ENCODE peak calls at places on chromosomes 16 and 17, in ten cellular contexts. P, D, T, C, B, S, Q, V, Z and O are unnamed samples.

GRCh38 chr16:28543072-28543471 is 4.3 kb upstream of the NUPR1 start:
- DNase-seq in P (no peak), D (peak), T (peak), C (no peak), B (peak), S (peak), Q (no peak), V (peak), Z (peak), O (no peak)

GRCh38 chr16:77943770-77944169 is 78.6 kb upstream of the CLEC3A start:
- DNase-seq in P (no peak), D (no peak), T (no peak), C (no peak), B (no peak), S (no peak), Q (no peak), V (no peak), Z (no peak), O (no peak)

GRCh38 chr16:57146735-57147134 is 39.1 kb downstream of the PSME3IP1 start:
- DNase-seq in P (no peak), D (peak), T (no peak), C (no peak), B (no peak), S (no peak), Q (no peak), V (no peak), Z (no peak), O (no peak)

GRCh38 chr16:20879175-20880053 is 20.7 kb downstream of the DCUN1D3 start:
- DNase-seq in P (peak), D (peak), T (no peak), C (peak), B (no peak), S (no peak), Q (no peak), V (no peak), Z (no peak), O (no peak)

GRCh38 chr17:55177159-55177913 is 87.4 kb upstream of the HLF start:
- DNase-seq in P (peak), D (peak), T (no peak), C (no peak), B (no peak), S (no peak), Q (no peak), V (no peak), Z (no peak), O (no peak)

GRCh38 chr16:28317040-28317880 is 24.9 kb downstream of the SBK1 start:
- DNase-seq in P (peak), D (peak), T (peak), C (no peak), B (peak), S (peak), Q (peak), V (peak), Z (no peak), O (no peak)

GRCh38 chr16:4051591-4051990 is 64.7 kb downstream of the ADCY9 start:
- DNase-seq in P (peak), D (peak), T (no peak), C (no peak), B (no peak), S (no peak), Q (no peak), V (no peak), Z (no peak), O (no peak)

GRCh38 chr16:3983081-3983520 is 102.6 kb upstream of the CREBBP start:
- DNase-seq in P (peak), D (peak), T (peak), C (no peak), B (peak), S (peak), Q (peak), V (peak), Z (peak), O (no peak)

GRCh38 chr17:58402679-58403078 is 14.7 kb downstream of the RNF43 start:
- DNase-seq in P (peak), D (peak), T (no peak), C (no peak), B (no peak), S (peak), Q (no peak), V (no peak), Z (no peak), O (no peak)

GRCh38 chr17:64491034-64491860 is 5.6 kb downstream of the POLG2 start:
- DNase-seq in P (peak), D (peak), T (peak), C (no peak), B (no peak), S (peak), Q (peak), V (no peak), Z (peak), O (no peak)

GRCh38 chr17:79533116-79533515 is 77.7 kb downstream of the RBFOX3 start:
- DNase-seq in P (no peak), D (no peak), T (no peak), C (no peak), B (peak), S (no peak), Q (no peak), V (no peak), Z (no peak), O (no peak)

GRCh38 chr17:75476752-75477492 is 20.5 kb downstream of the TMEM94 start:
- DNase-seq in P (no peak), D (no peak), T (no peak), C (no peak), B (no peak), S (no peak), Q (no peak), V (no peak), Z (no peak), O (no peak)

GRCh38 chr17:59785091-59785799 is 77.8 kb downstream of the VMP1 start:
- DNase-seq in P (peak), D (peak), T (no peak), C (no peak), B (no peak), S (peak), Q (no peak), V (no peak), Z (no peak), O (no peak)

GRCh38 chr16:2836646-2837508 is 6.8 kb downstream of the ZG16B start:
- DNase-seq in P (no peak), D (peak), T (peak), C (no peak), B (peak), S (no peak), Q (no peak), V (no peak), Z (no peak), O (no peak)

GRCh38 chr17:1904273-1905052 is 74.7 kb downstream of the RPA1 start:
- DNase-seq in P (no peak), D (no peak), T (no peak), C (no peak), B (no peak), S (no peak), Q (no peak), V (no peak), Z (no peak), O (no peak)

GRCh38 chr16:23469814-23470213 is 16.8 kb upstream of the COG7 start:
- DNase-seq in P (no peak), D (peak), T (no peak), C (no peak), B (no peak), S (peak), Q (no peak), V (peak), Z (no peak), O (no peak)

GRCh38 chr16:65283238-65283651 is 161.4 kb upstream of the CDH11 start:
- DNase-seq in P (no peak), D (no peak), T (no peak), C (no peak), B (no peak), S (no peak), Q (no peak), V (no peak), Z (no peak), O (no peak)

GRCh38 chr16:81366316-81366932 is 51.7 kb downstream of the GAN start:
- DNase-seq in P (peak), D (peak), T (no peak), C (no peak), B (no peak), S (no peak), Q (no peak), V (peak), Z (no peak), O (peak)

GRCh38 chr16:69647020-69647419 is 79.3 kb downstream of the NQO1 start:
- DNase-seq in P (no peak), D (no peak), T (no peak), C (no peak), B (no peak), S (no peak), Q (no peak), V (no peak), Z (no peak), O (no peak)

GRCh38 chr16:24273511-24273910 is 17.4 kb downstream of the CACNG3 start:
- DNase-seq in P (peak), D (peak), T (no peak), C (no peak), B (no peak), S (no peak), Q (no peak), V (no peak), Z (peak), O (no peak)

GRCh38 chr17:16495561-16495960 is 3.6 kb upstream of the LRRC75A start:
- DNase-seq in P (no peak), D (no peak), T (no peak), C (no peak), B (no peak), S (no peak), Q (no peak), V (no peak), Z (no peak), O (no peak)

GRCh38 chr17:73703216-73703615 is 59.0 kb upstream of the SDK2 start:
- DNase-seq in P (no peak), D (no peak), T (no peak), C (no peak), B (no peak), S (no peak), Q (no peak), V (no peak), Z (no peak), O (no peak)

GRCh38 chr17:63927464-63928171 is 4.5 kb downstream of the CD79B start:
- DNase-seq in P (no peak), D (no peak), T (peak), C (no peak), B (no peak), S (no peak), Q (no peak), V (no peak), Z (no peak), O (no peak)

GRCh38 chr17:77861981-77862645 is 96.4 kb upstream of the TNRC6C start:
- DNase-seq in P (no peak), D (no peak), T (peak), C (no peak), B (no peak), S (no peak), Q (no peak), V (no peak), Z (no peak), O (no peak)

GRCh38 chr16:88535181-88535856 is 34.9 kb upstream of the ZC3H18 start:
- DNase-seq in P (no peak), D (no peak), T (peak), C (no peak), B (peak), S (no peak), Q (no peak), V (no peak), Z (no peak), O (no peak)

GRCh38 chr16:85989376-85989775 is 90.4 kb downstream of the IRF8 start:
- DNase-seq in P (no peak), D (no peak), T (no peak), C (no peak), B (no peak), S (no peak), Q (no peak), V (no peak), Z (no peak), O (no peak)

GRCh38 chr16:89964201-89964600 is 15.6 kb downstream of the DEF8 start:
- DNase-seq in P (no peak), D (no peak), T (no peak), C (no peak), B (no peak), S (no peak), Q (no peak), V (no peak), Z (no peak), O (no peak)

GRCh38 chr16:22282254-22282892 is 14.8 kb upstream of the POLR3E start:
- DNase-seq in P (no peak), D (no peak), T (no peak), C (no peak), B (no peak), S (no peak), Q (no peak), V (no peak), Z (no peak), O (no peak)

GRCh38 chr17:69704935-69705334 is 290.4 kb downstream of the MAP2K6 start:
- DNase-seq in P (no peak), D (no peak), T (no peak), C (no peak), B (no peak), S (no peak), Q (no peak), V (no peak), Z (no peak), O (no peak)

GRCh38 chr17:18257268-18257681 is 1.3 kb downstream of the FLII start:
- DNase-seq in P (no peak), D (peak), T (peak), C (no peak), B (no peak), S (peak), Q (no peak), V (peak), Z (no peak), O (no peak)

GRCh38 chr17:82548681-82549303 is 29.3 kb downstream of the FOXK2 start:
- DNase-seq in P (no peak), D (peak), T (no peak), C (no peak), B (peak), S (no peak), Q (no peak), V (no peak), Z (no peak), O (no peak)

GRCh38 chr17:82542439-82542838 is 22.9 kb downstream of the FOXK2 start:
- DNase-seq in P (no peak), D (no peak), T (no peak), C (no peak), B (no peak), S (no peak), Q (no peak), V (no peak), Z (no peak), O (no peak)

GRCh38 chr17:82547981-82548380 is 28.4 kb downstream of the FOXK2 start:
- DNase-seq in P (no peak), D (no peak), T (no peak), C (no peak), B (no peak), S (no peak), Q (no peak), V (no peak), Z (no peak), O (no peak)

GRCh38 chr17:82545071-82545462 is 25.5 kb downstream of the FOXK2 start:
- DNase-seq in P (no peak), D (no peak), T (no peak), C (no peak), B (no peak), S (no peak), Q (no peak), V (no peak), Z (no peak), O (no peak)

GRCh38 chr17:82544431-82545070 is 25.0 kb downstream of the FOXK2 start:
- DNase-seq in P (no peak), D (no peak), T (no peak), C (no peak), B (no peak), S (no peak), Q (no peak), V (no peak), Z (no peak), O (no peak)
- H3K4me3 ChIP-seq in P (no peak), D (no peak), T (no peak), C (no peak), B (peak), S (no peak), Q (no peak), V (no peak), Z (no peak), O (no peak)

GRCh38 chr17:62652251-62653001 is 25.0 kb downstream of the MRC2 start:
- DNase-seq in P (peak), D (peak), T (peak), C (peak), B (peak), S (peak), Q (peak), V (no peak), Z (peak), O (no peak)
- H3K4me3 ChIP-seq in P (peak), D (peak), T (peak), C (peak), B (peak), S (peak), Q (peak), V (peak), Z (peak), O (peak)

GRCh38 chr16:75265911-75266701 is 14.7 kb upstream of the BCAR1 start:
- DNase-seq in P (peak), D (peak), T (no peak), C (peak), B (peak), S (peak), Q (no peak), V (peak), Z (no peak), O (no peak)

GRCh38 chr16:75264999-75265910 is 13.8 kb upstream of the BCAR1 start:
- DNase-seq in P (no peak), D (no peak), T (no peak), C (no peak), B (peak), S (peak), Q (no peak), V (peak), Z (no peak), O (no peak)

GRCh38 chr16:75267631-75268264 is 16.3 kb upstream of the BCAR1 start:
- DNase-seq in P (no peak), D (peak), T (no peak), C (no peak), B (peak), S (peak), Q (no peak), V (peak), Z (no peak), O (no peak)

GRCh38 chr16:75264531-75264998 is 13.1 kb upstream of the BCAR1 start:
- DNase-seq in P (peak), D (no peak), T (no peak), C (no peak), B (peak), S (no peak), Q (no peak), V (no peak), Z (no peak), O (no peak)

GRCh38 chr16:75266738-75267630 is 15.6 kb upstream of the BCAR1 start:
- DNase-seq in P (no peak), D (no peak), T (no peak), C (no peak), B (peak), S (no peak), Q (no peak), V (no peak), Z (no peak), O (no peak)
- H3K4me3 ChIP-seq in P (peak), D (no peak), T (no peak), C (no peak), B (no peak), S (peak), Q (no peak), V (no peak), Z (no peak), O (no peak)

DNA sequence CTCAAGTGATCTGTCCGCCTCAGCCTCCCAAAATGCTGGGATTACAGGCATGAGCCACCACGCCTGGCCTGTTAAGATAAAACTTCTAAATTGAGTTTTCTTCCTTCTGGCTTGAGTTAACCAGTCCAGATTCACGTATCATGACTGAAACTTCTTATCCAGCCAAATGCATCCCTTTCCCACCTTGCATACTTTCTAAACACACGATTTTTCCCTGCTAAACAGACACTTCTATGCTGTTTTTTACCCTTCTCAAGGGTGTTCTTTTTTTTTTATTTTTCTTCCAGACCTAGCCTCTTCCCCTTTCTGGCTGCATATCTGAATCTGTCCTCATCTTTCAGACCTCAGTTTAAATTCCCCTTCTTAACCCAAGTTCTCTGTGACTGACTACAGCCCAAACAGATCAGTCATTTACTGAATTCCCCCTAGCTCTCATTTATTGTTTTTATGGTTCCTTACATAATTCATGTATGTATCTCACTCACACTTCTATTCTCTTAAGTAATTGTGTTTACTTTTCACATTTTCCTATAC is 5.4 kb downstream of the EVI2B start:
- DNase-seq in P (no peak), D (no peak), T (no peak), C (no peak), B (no peak), S (no peak), Q (no peak), V (no peak), Z (no peak), O (no peak)
- H3K4me3 ChIP-seq in P (no peak), D (no peak), T (peak), C (peak), B (no peak), S (no peak), Q (peak), V (no peak), Z (no peak), O (no peak)

DNA sequence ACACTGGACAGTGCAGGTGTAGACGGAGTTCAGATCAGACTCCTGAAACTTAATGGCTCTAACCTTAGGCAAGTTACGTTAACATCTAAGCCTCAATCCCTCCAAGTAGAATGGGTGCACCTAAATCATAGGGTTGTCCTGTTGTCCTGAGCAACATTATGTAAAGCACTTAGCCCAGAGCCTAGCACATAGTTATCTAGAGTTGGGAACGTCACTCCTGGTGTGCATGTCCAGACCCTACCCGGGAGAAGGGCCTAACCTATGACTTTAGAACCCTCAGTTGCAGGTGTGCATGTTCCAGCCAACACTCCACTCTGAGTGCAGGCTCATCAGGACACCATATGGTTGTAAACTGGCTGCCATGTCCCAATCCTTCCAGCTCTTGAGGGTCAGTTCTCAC is 26.0 kb downstream of the LIG3 start:
- DNase-seq in P (no peak), D (no peak), T (no peak), C (no peak), B (no peak), S (no peak), Q (no peak), V (no peak), Z (no peak), O (no peak)
- H3K4me3 ChIP-seq in P (no peak), D (no peak), T (no peak), C (no peak), B (no peak), S (no peak), Q (no peak), V (no peak), Z (no peak), O (no peak)